ENCODE peak calls at places on chromosomes 11 and 22, in ten cellular contexts. X is naive thymus-derived CD4-positive, alpha-beta T cell; U is stomach; M is fibroblast of lung; F is endothelial cell of umbilical vein; I is brain microvascular endothelial cell; J is ovary; Q is small intestine; L is kidney; D is PC-3. S is an unnamed sample.

GRCh38 chr11:45449036-45449601 is 163.0 kb upstream of the SYT13 start:
- DNase-seq in X (no peak), U (no peak), M (no peak), F (no peak), I (no peak), J (no peak), Q (no peak), L (no peak), D (no peak), S (no peak)

GRCh38 chr11:61126266-61126665 is 24.0 kb downstream of the CD5 start:
- DNase-seq in X (no peak), U (no peak), M (peak; percentile 12), F (no peak), I (no peak), J (peak; percentile 81), Q (no peak), L (no peak), D (no peak), S (peak; percentile 48)

GRCh38 chr11:65391007-65391406 is 4.6 kb downstream of the FRMD8 start:
- DNase-seq in X (no peak), U (no peak), M (peak; percentile 36), F (peak; percentile 32), I (no peak), J (no peak), Q (no peak), L (no peak), D (no peak), S (peak; percentile 59)

GRCh38 chr11:117221775-117222517 is 9.9 kb downstream of the PCSK7 start:
- DNase-seq in X (no peak), U (peak; percentile 60), M (peak; percentile 85), F (no peak), I (no peak), J (peak; percentile 89), Q (peak; percentile 71), L (peak; percentile 92), D (peak; percentile 82), S (peak; percentile 71)

GRCh38 chr11:19714387-19715363 is 2.0 kb downstream of the NAV2 start:
- DNase-seq in X (no peak), U (no peak), M (peak; percentile 60), F (peak; percentile 61), I (peak; percentile 51), J (no peak), Q (no peak), L (peak; percentile 81), D (peak; percentile 67), S (peak; percentile 34)

GRCh38 chr11:107538821-107539220 is 26.7 kb downstream of the ALKBH8 start:
- DNase-seq in X (no peak), U (no peak), M (no peak), F (peak; percentile 18), I (no peak), J (no peak), Q (no peak), L (no peak), D (no peak), S (no peak)

GRCh38 chr11:131248588-131248987 is 121.8 kb upstream of the NTM start:
- DNase-seq in X (no peak), U (no peak), M (no peak), F (no peak), I (no peak), J (no peak), Q (no peak), L (no peak), D (peak; percentile 7), S (no peak)

GRCh38 chr11:12086271-12087074 is 23.9 kb upstream of the MICAL2 start:
- DNase-seq in X (no peak), U (peak; percentile 57), M (peak; percentile 95), F (peak; percentile 87), I (peak; percentile 95), J (no peak), Q (no peak), L (peak; percentile 91), D (peak; percentile 90), S (peak; percentile 76)

DNA sequence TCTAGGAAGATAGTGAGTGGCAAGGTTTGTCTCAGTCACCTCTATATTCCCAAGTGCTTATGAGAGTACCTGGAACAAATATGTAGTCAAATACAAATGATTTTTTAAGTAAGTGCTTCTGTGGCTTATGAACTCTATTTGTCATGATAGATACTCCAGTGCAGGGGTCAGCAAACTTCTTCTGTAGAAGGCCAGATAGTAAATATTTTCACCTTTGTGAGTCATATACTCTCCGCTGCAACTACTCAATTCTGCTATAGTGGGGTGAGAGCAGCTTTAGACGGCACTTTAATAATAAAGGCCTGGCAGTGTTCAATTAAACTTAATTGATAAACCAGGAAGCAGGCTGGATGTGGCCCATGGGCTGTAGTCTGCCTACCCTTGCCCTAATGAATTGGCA is 12.4 kb upstream of the CCDC34 start:
- DNase-seq in X (no peak), U (no peak), M (no peak), F (no peak), I (no peak), J (no peak), Q (no peak), L (no peak), D (no peak), S (no peak)
- H3K27ac ChIP-seq in X (no peak overlapping the region), U (peak overlapping the region; percentile 60), M (no peak overlapping the region), F (no peak overlapping the region), I (no peak overlapping the region), J (no peak overlapping the region), Q (no peak overlapping the region), L (no peak overlapping the region), D (no peak overlapping the region), S (no peak overlapping the region)

GRCh38 chr22:22218302-22218701 is 26.3 kb upstream of the VPREB1 start:
- DNase-seq in X (no peak), U (no peak), M (no peak), F (no peak), I (no peak), J (no peak), Q (no peak), L (no peak), D (no peak), S (no peak)

GRCh38 chr22:22219140-22219996 is 25.2 kb upstream of the VPREB1 start:
- DNase-seq in X (no peak), U (no peak), M (no peak), F (no peak), I (no peak), J (no peak), Q (no peak), L (no peak), D (no peak), S (no peak)

GRCh38 chr22:22215659-22216449 is 28.7 kb upstream of the VPREB1 start:
- DNase-seq in X (no peak), U (no peak), M (no peak), F (no peak), I (no peak), J (no peak), Q (no peak), L (no peak), D (no peak), S (no peak)

GRCh38 chr22:22214819-22215329 is 29.7 kb upstream of the VPREB1 start:
- DNase-seq in X (no peak), U (no peak), M (no peak), F (no peak), I (no peak), J (no peak), Q (no peak), L (no peak), D (no peak), S (no peak)

DNA sequence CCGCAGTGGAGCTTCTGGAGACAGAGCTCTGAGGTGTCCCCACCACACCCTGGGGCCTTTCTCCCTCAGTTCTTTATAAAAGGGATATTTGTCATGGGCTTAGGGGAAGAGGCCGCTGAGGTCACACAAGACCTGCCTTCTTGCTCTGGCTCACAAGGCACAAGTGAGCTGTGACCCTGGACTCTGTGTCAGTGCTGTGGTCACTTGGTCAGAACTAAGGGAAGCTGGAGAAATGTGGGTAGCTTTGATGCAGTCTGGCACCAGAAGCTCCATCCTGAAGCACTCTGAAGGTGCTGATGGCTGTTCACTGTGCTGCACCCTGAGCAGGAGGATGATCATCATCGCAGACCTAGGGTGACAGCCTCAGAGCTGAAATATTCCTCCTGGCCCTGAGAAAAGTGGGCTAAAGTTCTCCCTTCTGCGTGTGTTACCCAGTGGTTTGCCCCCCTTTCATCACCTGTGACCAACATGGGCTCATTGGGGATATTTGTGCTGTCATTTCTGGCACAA is 28.1 kb upstream of the VPREB1 start:
- DNase-seq in X (no peak), U (no peak), M (no peak), F (no peak), I (no peak), J (no peak), Q (no peak), L (no peak), D (no peak), S (no peak)
- H3K27ac ChIP-seq in X (no peak overlapping the region), U (no peak overlapping the region), M (no peak overlapping the region), F (no peak overlapping the region), I (no peak overlapping the region), J (no peak overlapping the region), Q (no peak overlapping the region), L (no peak overlapping the region), D (no peak overlapping the region), S (no peak overlapping the region)

GRCh38 chr11:126111458-126112116 is 48.9 kb upstream of the CDON start:
- DNase-seq in X (no peak), U (peak; percentile 89), M (no peak), F (no peak), I (no peak), J (no peak), Q (no peak), L (no peak), D (no peak), S (peak; percentile 67)
- H3K27ac ChIP-seq in X (no peak overlapping the region), U (peak overlapping the region; percentile 78), M (no peak overlapping the region), F (no peak overlapping the region), I (no peak overlapping the region), J (no peak overlapping the region), Q (no peak overlapping the region), L (no peak overlapping the region), D (no peak overlapping the region), S (no peak overlapping the region)

DNA sequence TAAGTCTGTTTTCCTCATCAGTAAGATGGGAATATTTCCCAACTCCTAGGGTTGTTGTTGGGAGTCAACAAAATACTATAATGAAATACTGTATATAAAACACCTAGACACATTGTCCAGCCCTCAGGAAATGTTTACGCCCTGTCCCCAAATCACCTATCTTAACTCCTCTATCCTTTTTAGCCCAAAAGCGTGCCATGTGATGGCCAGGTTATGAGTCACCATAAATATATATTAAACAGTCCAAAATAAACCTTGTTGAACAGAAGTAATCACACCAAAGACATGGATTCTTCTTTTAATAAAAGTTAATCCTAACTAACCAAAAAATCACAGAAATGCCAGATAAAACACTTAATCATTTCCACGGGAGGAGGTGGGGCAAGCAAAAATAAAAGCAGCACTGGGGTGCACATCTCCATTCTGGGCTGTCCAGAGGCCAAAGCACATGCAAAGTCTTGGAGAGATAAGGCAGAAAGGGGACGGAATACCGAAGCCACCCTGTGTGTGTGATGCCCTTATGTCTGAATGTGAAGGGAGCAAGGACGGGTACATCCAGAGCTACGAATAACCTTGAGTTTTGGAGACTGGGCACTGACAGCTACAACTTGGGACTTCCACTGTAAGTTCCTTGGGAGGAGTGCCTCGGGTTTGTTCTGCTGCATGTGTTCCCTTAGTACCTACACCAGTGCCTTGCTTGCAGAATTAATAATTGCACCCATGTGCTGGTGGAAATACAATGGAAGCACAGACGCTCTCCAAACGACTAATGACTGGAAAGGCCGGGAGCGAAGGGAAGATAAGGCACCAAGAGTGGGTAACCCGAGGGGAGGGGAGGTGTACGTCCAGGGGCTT is 1.1 kb downstream of the OSBP start:
- DNase-seq in X (no peak), U (no peak), M (peak; percentile 9), F (peak; percentile 26), I (peak; percentile 1), J (no peak), Q (no peak), L (no peak), D (peak; percentile 38), S (no peak)
- H3K27ac ChIP-seq in X (peak overlapping the region; percentile 85), U (peak overlapping the region; percentile 93), M (peak overlapping the region; percentile 75), F (peak overlapping the region; percentile 48), I (peak overlapping the region; percentile 82), J (peak overlapping the region; percentile 50), Q (peak overlapping the region; percentile 97), L (peak overlapping the region; percentile 94), D (peak overlapping the region; percentile 7), S (peak overlapping the region; percentile 91)

GRCh38 chr11:57425565-57426438 is 1.1 kb downstream of the SLC43A3 start:
- DNase-seq in X (no peak), U (peak; percentile 25), M (no peak), F (peak; percentile 41), I (no peak), J (peak; percentile 74), Q (no peak), L (no peak), D (no peak), S (peak; percentile 64)
- H3K27ac ChIP-seq in X (peak overlapping the region; percentile 52), U (peak overlapping the region; percentile 95), M (peak overlapping the region; percentile 97), F (peak overlapping the region; percentile 81), I (no peak overlapping the region), J (peak overlapping the region; percentile 98), Q (peak overlapping the region; percentile 88), L (peak overlapping the region; percentile 78), D (peak overlapping the region; percentile 92), S (peak overlapping the region; percentile 97)